ENCODE peak calls at places on chromosome 5, in ten cellular contexts. O is A549, Y is IMR-90, D is H9, K is pancreas, X is thyroid gland, L is kidney, H is colonic mucosa, M is lower lobe of right lung, G is HCT116. U is an unnamed sample.

GRCh38 chr5:172906888-172907287 is 52.3 kb upstream of the RPL26L1 start:
- DNase-seq in L (no peak), X (no peak), Y (no peak), K (no peak), D (no peak), O (no peak), H (no peak), G (no peak), M (no peak), U (no peak)

GRCh38 chr5:36870399-36871040 is 6.0 kb upstream of the NIPBL start:
- DNase-seq in Y (peak; percentile 70), G (peak; percentile 68), L (no peak), M (no peak), X (no peak), K (no peak), H (no peak), O (peak; percentile 74), D (no peak), U (peak; percentile 63)

GRCh38 chr5:59236996-59237395 is 654.1 kb downstream of the RAB3C start:
- DNase-seq in O (no peak), Y (no peak), D (no peak), L (no peak), M (no peak), K (no peak), G (no peak), X (no peak), H (no peak), U (no peak)

GRCh38 chr5:130546216-130546615 is 618.8 kb downstream of the HINT1 start:
- DNase-seq in X (no peak), Y (no peak), K (no peak), O (no peak), D (no peak), G (no peak), M (no peak), H (no peak), L (no peak), U (no peak)

GRCh38 chr5:10601246-10602030 is 37.6 kb downstream of the ANKRD33B start:
- DNase-seq in X (peak; percentile 76), D (no peak), O (peak; percentile 90), L (peak; percentile 95), K (peak; percentile 34), H (peak; percentile 76), M (peak; percentile 67), G (peak; percentile 16), Y (peak; percentile 91), U (peak; percentile 94)

GRCh38 chr5:96146675-96147074 is 185.0 kb upstream of the ELL2 start:
- DNase-seq in G (peak; percentile 38), O (peak; percentile 52), K (no peak), X (no peak), L (no peak), M (no peak), D (no peak), Y (peak; percentile 95), H (no peak), U (peak; percentile 91)

GRCh38 chr5:145825751-145826180 is 9.4 kb downstream of the PRELID2 start:
- DNase-seq in D (no peak), O (peak; percentile 63), M (no peak), H (no peak), K (no peak), Y (peak; percentile 69), G (peak; percentile 39), L (no peak), X (no peak), U (no peak)

GRCh38 chr5:155024015-155024414 is 10.5 kb downstream of the KIF4B start:
- DNase-seq in O (peak; percentile 13), Y (no peak), K (no peak), M (peak; percentile 51), D (peak; percentile 89), G (no peak), L (no peak), X (no peak), H (no peak), U (no peak)

GRCh38 chr5:159286420-159287035 is 23.4 kb downstream of the UBLCP1 start:
- DNase-seq in M (no peak), O (peak; percentile 35), X (no peak), D (no peak), G (no peak), H (no peak), K (no peak), Y (peak; percentile 48), L (no peak), U (peak; percentile 20)

GRCh38 chr5:14937277-14937676 is 65.7 kb upstream of the ANKH start:
- DNase-seq in Y (no peak), X (no peak), G (no peak), K (no peak), L (no peak), H (no peak), M (no peak), O (no peak), D (no peak), U (no peak)

GRCh38 chr5:170857066-170857465 is 4.8 kb upstream of the RANBP17 start:
- DNase-seq in G (no peak), H (no peak), K (no peak), X (no peak), O (no peak), M (no peak), Y (no peak), L (no peak), D (no peak), U (no peak)

GRCh38 chr5:65391591-65391990 is 90.1 kb downstream of the ADAMTS6 start:
- DNase-seq in D (no peak), X (no peak), O (no peak), Y (peak; percentile 51), G (no peak), H (no peak), M (no peak), L (no peak), K (no peak), U (peak; percentile 39)

DNA sequence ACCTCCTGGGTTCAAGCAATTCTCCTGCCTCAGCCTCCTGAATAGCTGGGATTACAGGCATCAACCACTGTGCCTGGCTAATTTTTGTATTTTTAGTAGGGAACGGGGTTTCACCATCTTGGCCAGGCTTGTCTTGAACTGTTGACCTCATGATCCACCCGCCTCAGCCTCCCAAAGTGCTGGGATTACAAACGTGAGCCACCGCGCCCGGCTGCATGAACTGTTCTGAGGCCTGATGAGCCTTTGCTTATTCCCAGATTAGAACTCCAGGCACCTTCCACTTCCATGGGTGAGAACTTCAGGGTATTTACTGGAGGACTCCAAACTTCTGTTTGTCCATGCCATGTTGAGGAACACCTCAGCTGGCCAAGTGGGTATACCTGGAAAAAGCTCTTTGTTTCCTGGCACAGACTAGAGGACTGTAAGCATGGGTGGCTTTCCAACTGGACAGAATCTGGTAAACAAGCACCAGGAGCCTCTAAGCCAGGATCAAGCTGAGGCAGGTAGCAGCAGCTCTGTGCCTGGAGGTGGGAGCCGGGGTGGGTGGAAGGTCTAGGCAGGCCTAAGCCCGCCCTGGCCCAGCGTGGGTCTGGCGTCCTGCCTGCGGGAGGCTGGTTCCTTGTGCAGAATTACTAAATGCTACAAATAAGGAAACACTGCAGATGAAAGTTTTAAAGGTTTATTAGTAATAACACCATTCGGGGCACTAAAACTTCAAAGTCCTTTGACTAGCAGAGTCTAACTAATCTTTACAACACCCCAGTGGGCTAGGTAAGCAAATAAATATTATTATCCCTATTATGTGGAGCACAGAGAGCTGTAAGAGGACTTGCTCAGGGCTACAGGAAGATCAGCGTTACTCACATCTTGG is 78.4 kb downstream of the SEMA5A start:
- DNase-seq in H (no peak), Y (no peak), D (no peak), O (no peak), K (no peak), M (peak; percentile 47), G (no peak), L (peak; percentile 73), X (no peak), U (peak; percentile 83)
- H3K27ac ChIP-seq in H (no peak overlapping the region), Y (no peak overlapping the region), D (no peak overlapping the region), O (no peak overlapping the region), K (no peak overlapping the region), M (no peak overlapping the region), G (no peak overlapping the region), L (peak overlapping the region; percentile 18), X (no peak overlapping the region), U (peak overlapping the region; percentile 72)

DNA sequence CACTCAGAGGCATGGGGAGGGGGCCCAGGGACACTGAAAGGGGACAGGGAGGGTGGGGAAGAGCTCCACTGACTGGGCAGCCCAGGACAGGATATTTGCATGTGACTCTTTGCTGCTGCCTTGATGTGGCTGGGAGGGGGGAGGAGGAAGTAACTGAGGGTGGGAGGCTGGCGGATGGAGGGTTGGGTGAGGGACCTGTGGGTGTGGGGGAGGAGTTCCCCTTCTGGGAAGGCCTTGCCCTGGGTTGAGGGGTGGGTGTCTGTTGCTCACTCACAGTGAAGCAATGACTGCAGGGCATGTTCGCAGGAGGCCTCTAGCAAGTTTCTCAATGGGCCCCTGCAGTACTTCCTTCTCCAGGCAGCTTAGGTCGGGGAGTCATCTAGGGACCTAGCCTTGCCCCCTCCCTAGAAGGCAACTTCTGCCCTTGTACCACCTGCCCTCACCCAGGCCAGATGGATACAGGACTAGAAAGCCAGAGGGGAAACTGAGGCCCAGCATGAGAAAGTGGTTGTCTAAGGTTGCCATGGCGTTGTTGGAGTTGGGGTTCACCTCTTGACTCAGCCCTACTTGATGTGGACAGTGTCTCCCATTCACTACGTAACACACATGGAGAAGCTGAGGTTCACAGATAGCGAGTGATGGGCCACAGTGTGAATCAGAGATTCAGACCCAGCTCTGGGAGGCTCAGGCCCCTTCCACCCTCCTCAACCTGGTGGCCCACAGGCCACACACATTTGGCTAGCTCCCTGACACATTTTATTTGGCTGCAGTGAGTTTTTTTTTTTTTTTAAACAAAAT is 3.0 kb downstream of the GRK6 start:
- DNase-seq in O (no peak), Y (no peak), D (no peak), X (peak; percentile 30), L (peak; percentile 88), M (peak; percentile 90), G (no peak), H (peak; percentile 57), K (peak; percentile 70), U (no peak)
- H3K4me1 ChIP-seq in O (peaks cover 17% of the 10 kb centered on the region), Y (peaks cover 13% of the 10 kb centered on the region), D (no peaks in the 10 kb centered on the region), X (peaks cover 13% of the 10 kb centered on the region), L (peaks cover 16% of the 10 kb centered on the region), M (peaks cover 65% of the 10 kb centered on the region), G (peaks cover 28% of the 10 kb centered on the region), H (peaks cover 11% of the 10 kb centered on the region), K (peaks cover 13% of the 10 kb centered on the region), U (peaks cover 13% of the 10 kb centered on the region)

GRCh38 chr5:144815131-144815530 is 644.5 kb downstream of the KCTD16 start:
- DNase-seq in H (no peak), D (no peak), K (no peak), X (no peak), G (no peak), O (no peak), L (no peak), M (no peak), Y (no peak), U (no peak)

DNA sequence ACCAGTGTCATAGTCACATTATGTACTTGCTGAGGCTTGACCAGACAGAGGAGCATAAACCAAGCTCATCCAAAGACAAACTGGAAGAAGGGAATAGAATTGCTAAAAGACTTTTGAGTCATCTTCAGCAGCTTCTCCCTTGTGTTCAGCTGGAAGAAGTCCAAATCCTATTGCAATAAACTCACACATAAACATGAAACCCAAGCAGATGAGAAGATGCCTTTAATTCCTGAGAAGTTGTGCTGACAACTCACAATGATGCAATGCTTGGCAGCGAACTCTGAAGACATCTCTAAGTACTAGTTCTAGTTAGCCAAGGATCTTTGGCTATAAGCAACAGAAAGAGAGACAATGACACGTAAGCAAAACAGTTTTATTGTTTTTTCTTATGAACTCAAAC is 642.1 kb downstream of the KCTD16 start:
- DNase-seq in D (no peak), Y (peak; percentile 90), K (peak; percentile 14), O (peak; percentile 0), X (no peak), H (peak; percentile 24), L (no peak), M (no peak), G (no peak), U (peak; percentile 47)
- H3K27ac ChIP-seq in D (no peak overlapping the region), Y (no peak overlapping the region), K (no peak overlapping the region), O (no peak overlapping the region), X (no peak overlapping the region), H (no peak overlapping the region), L (no peak overlapping the region), M (no peak overlapping the region), G (no peak overlapping the region), U (no peak overlapping the region)

GRCh38 chr5:142743677-142744441 is 26.3 kb upstream of the ARHGAP26 start:
- DNase-seq in D (no peak), L (no peak), M (no peak), Y (peak; percentile 31), G (no peak), X (no peak), O (no peak), H (no peak), K (no peak), U (no peak)
- H3K4me1 ChIP-seq in D (peaks cover 7% of the 10 kb centered on the region), L (no peaks in the 10 kb centered on the region), M (peaks cover 29% of the 10 kb centered on the region), Y (peaks cover 4% of the 10 kb centered on the region), G (peaks cover 7% of the 10 kb centered on the region), X (peaks cover 4% of the 10 kb centered on the region), O (peaks cover 10% of the 10 kb centered on the region), H (no peaks in the 10 kb centered on the region), K (no peaks in the 10 kb centered on the region), U (peaks cover 16% of the 10 kb centered on the region)

U was measured in foreskin keratinocyte.